ENCODE peak calls at places on chromosomes 7 and 10, in five cellular contexts. One of them, this sample, is unnamed. For H3K27me3, the result is how much of the 10 kb centered on the place peaks cover.

GRCh38 chr10:78817361-78817760 is 251.4 kb upstream of the ZMIZ1 start:
- DNase-seq in H9: no peak
- DNase-seq in H1: no peak
- DNase-seq in mesenchymal stem cell: peak
- DNase-seq in IMR-90: no peak
- DNase-seq in this sample: no peak

GRCh38 chr7:142142702-142143101 is 31.2 kb downstream of the MGAM2 start:
- DNase-seq in H9: no peak
- DNase-seq in H1: no peak
- DNase-seq in mesenchymal stem cell: no peak
- DNase-seq in IMR-90: no peak
- DNase-seq in this sample: no peak

GRCh38 chr10:16612148-16612742 is 90.6 kb upstream of the C1QL3 start:
- DNase-seq in mesenchymal stem cell: peak
- DNase-seq in H9: peak
- DNase-seq in IMR-90: peak
- DNase-seq in H1: no peak
- DNase-seq in this sample: peak

GRCh38 chr7:36630112-36630650 is 94.1 kb downstream of the AOAH start:
- DNase-seq in IMR-90: no peak
- DNase-seq in H1: no peak
- DNase-seq in mesenchymal stem cell: no peak
- DNase-seq in H9: no peak
- DNase-seq in this sample: no peak

GRCh38 chr7:126026421-126027088 is 1096.9 kb upstream of the POT1 start:
- DNase-seq in mesenchymal stem cell: no peak
- DNase-seq in H1: no peak
- DNase-seq in H9: no peak
- DNase-seq in IMR-90: no peak
- DNase-seq in this sample: peak

GRCh38 chr10:78343266-78343665 is 309.6 kb downstream of the RPS24 start:
- DNase-seq in H1: no peak
- DNase-seq in mesenchymal stem cell: no peak
- DNase-seq in IMR-90: no peak
- DNase-seq in H9: peak
- DNase-seq in this sample: no peak

GRCh38 chr10:28890121-28890950 is 213.0 kb downstream of the BAMBI start:
- DNase-seq in H9: no peak
- DNase-seq in H1: no peak
- DNase-seq in mesenchymal stem cell: no peak
- DNase-seq in IMR-90: no peak
- DNase-seq in this sample: no peak

GRCh38 chr7:129093867-129094456 is 39.1 kb upstream of the TNPO3 start:
- DNase-seq in H9: no peak
- DNase-seq in IMR-90: no peak
- DNase-seq in H1: no peak
- DNase-seq in mesenchymal stem cell: no peak
- DNase-seq in this sample: no peak

GRCh38 chr10:48369501-48369900 is 63.0 kb downstream of the MAPK8 start:
- DNase-seq in H9: no peak
- DNase-seq in mesenchymal stem cell: no peak
- DNase-seq in H1: no peak
- DNase-seq in IMR-90: no peak
- DNase-seq in this sample: no peak

GRCh38 chr10:26697163-26697921 is at the start of gene PDSS1:
- DNase-seq in IMR-90: peak
- DNase-seq in mesenchymal stem cell: peak
- DNase-seq in H1: no peak
- DNase-seq in H9: peak
- DNase-seq in this sample: peak
- H3K14ac ChIP-seq in IMR-90: peak
- H3K14ac ChIP-seq in mesenchymal stem cell: peak
- H3K14ac ChIP-seq in H1: no peak
- H3K14ac ChIP-seq in H9: peak
- H3K14ac ChIP-seq in this sample: peak

GRCh38 chr7:1223196-1224092 is 9.2 kb upstream of the UNCX start:
- DNase-seq in mesenchymal stem cell: no peak
- DNase-seq in H1: no peak
- DNase-seq in H9: no peak
- DNase-seq in IMR-90: no peak
- DNase-seq in this sample: no peak

GRCh38 chr7:1226155-1226901 is 6.3 kb upstream of the UNCX start:
- DNase-seq in H9: peak
- DNase-seq in IMR-90: no peak
- DNase-seq in H1: no peak
- DNase-seq in mesenchymal stem cell: no peak
- DNase-seq in this sample: no peak

GRCh38 chr7:1225462-1226154 is 7.1 kb upstream of the UNCX start:
- DNase-seq in mesenchymal stem cell: no peak
- DNase-seq in IMR-90: no peak
- DNase-seq in H1: no peak
- DNase-seq in H9: peak
- DNase-seq in this sample: no peak

GRCh38 chr7:1227071-1227804 is 5.4 kb upstream of the UNCX start:
- DNase-seq in IMR-90: no peak
- DNase-seq in H9: peak
- DNase-seq in mesenchymal stem cell: no peak
- DNase-seq in H1: no peak
- DNase-seq in this sample: no peak

GRCh38 chr7:1224093-1224702 is 8.5 kb upstream of the UNCX start:
- DNase-seq in mesenchymal stem cell: no peak
- DNase-seq in H1: no peak
- DNase-seq in H9: no peak
- DNase-seq in IMR-90: no peak
- DNase-seq in this sample: peak
- H3K27me3 ChIP-seq in mesenchymal stem cell: half or more
- H3K27me3 ChIP-seq in H1: half or more
- H3K27me3 ChIP-seq in H9: half or more
- H3K27me3 ChIP-seq in IMR-90: half or more
- H3K27me3 ChIP-seq in this sample: under half

GRCh38 chr7:49099587-49100326 is 175.4 kb downstream of the CDC14C start:
- DNase-seq in H9: no peak
- DNase-seq in H1: no peak
- DNase-seq in mesenchymal stem cell: no peak
- DNase-seq in IMR-90: no peak
- DNase-seq in this sample: no peak
- H2BK15ac ChIP-seq in H9: no peak
- H2BK15ac ChIP-seq in H1: no peak
- H2BK15ac ChIP-seq in mesenchymal stem cell: no peak
- H2BK15ac ChIP-seq in IMR-90: no peak
- H2BK15ac ChIP-seq in this sample: no peak

GRCh38 chr7:150379590-150380379 is 655 bp downstream of the ZNF775 start:
- DNase-seq in IMR-90: no peak
- DNase-seq in H1: no peak
- DNase-seq in H9: no peak
- DNase-seq in mesenchymal stem cell: peak
- DNase-seq in this sample: no peak

GRCh38 chr7:150378853-150379589 is at the start of gene ZNF775:
- DNase-seq in IMR-90: peak
- DNase-seq in mesenchymal stem cell: peak
- DNase-seq in H9: peak
- DNase-seq in H1: peak
- DNase-seq in this sample: peak

GRCh38 chr7:150376560-150376959 is 2.6 kb upstream of the ZNF775 start:
- DNase-seq in mesenchymal stem cell: no peak
- DNase-seq in H9: no peak
- DNase-seq in H1: no peak
- DNase-seq in IMR-90: no peak
- DNase-seq in this sample: no peak

GRCh38 chr7:150377116-150377979 is 1.8 kb upstream of the ZNF775 start:
- DNase-seq in mesenchymal stem cell: no peak
- DNase-seq in IMR-90: no peak
- DNase-seq in H1: no peak
- DNase-seq in H9: no peak
- DNase-seq in this sample: no peak

DNA sequence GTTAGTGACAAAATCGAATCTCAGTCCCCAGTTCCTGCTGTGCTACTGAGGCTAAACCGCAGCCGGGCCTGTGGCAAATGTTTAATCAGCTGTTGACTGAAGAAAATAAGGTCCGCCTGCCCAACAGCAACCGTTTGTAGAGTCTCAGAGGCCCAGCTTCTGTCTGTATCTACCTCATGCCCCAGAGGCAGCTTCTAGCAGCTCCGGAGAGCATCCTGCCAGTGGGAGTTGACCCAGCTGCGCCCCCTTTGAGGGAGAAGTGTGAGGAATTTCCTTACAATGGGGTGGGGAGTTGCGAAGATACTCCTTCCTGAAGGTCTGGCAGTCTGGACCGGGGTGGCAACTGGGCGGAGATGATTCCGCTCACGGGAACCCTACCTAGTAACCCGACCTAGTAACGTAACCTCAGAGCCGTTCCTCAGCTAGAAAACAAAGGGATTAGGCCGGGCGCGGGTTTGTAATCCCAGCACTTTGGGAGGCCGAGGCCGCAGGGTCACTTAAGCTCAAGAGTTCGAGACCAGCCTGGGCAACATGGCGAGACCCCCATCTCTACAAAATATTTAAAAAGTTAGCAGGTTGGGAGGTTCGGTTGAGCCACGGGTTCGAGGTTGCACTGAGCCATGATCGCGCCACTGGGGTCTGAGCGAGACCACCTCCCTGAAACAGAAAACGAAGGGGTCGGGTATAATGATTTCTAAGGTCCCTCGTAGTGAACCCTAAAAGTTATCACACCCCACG is 846 bp upstream of the ZNF775 start:
- DNase-seq in mesenchymal stem cell: peak
- DNase-seq in H1: peak
- DNase-seq in IMR-90: peak
- DNase-seq in H9: peak
- DNase-seq in this sample: peak
- H3K14ac ChIP-seq in mesenchymal stem cell: peak
- H3K14ac ChIP-seq in H1: no peak
- H3K14ac ChIP-seq in IMR-90: peak
- H3K14ac ChIP-seq in H9: peak
- H3K14ac ChIP-seq in this sample: no peak

GRCh38 chr10:23174075-23174973 is 17.8 kb upstream of the PTF1A start:
- DNase-seq in H1: no peak
- DNase-seq in H9: no peak
- DNase-seq in IMR-90: no peak
- DNase-seq in mesenchymal stem cell: no peak
- DNase-seq in this sample: no peak

GRCh38 chr10:23172429-23172828 is 19.7 kb upstream of the PTF1A start:
- DNase-seq in IMR-90: no peak
- DNase-seq in H9: no peak
- DNase-seq in H1: no peak
- DNase-seq in mesenchymal stem cell: no peak
- DNase-seq in this sample: no peak

GRCh38 chr10:23172846-23173548 is 19.1 kb upstream of the PTF1A start:
- DNase-seq in H1: no peak
- DNase-seq in mesenchymal stem cell: no peak
- DNase-seq in H9: peak
- DNase-seq in IMR-90: no peak
- DNase-seq in this sample: no peak

GRCh38 chr10:23173549-23174074 is 18.5 kb upstream of the PTF1A start:
- DNase-seq in H1: no peak
- DNase-seq in IMR-90: no peak
- DNase-seq in H9: no peak
- DNase-seq in mesenchymal stem cell: no peak
- DNase-seq in this sample: no peak

DNA sequence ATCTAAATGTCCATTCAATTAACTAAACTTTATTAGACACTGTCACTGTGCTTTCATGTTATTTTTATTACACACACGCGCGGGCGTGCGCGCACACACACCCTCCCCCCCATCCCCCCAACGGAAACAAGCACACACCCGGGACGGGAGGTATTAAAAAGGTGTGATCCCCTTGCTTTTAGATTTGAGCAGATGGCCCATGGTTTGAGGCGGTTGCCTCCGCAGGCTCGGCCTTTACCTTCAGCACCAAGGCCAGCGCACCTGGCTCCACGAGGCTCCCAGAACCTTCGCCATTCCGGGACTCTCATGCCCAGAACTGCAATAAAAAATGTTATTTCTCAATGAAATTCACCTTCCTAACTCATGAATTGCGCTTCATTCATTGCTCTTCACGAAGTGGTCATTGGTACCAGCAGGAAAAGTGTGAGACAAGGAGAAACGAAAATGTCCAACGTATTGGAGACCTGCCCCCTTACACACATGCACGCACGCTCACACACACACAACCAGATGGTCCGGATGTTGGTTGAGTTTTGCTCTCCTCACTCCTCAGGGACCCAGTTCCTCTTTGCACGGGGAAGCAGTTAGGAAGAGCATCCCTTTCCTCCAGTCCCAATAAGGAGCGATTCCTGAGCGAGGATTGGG is 20.8 kb upstream of the PTF1A start:
- DNase-seq in H9: peak
- DNase-seq in mesenchymal stem cell: peak
- DNase-seq in H1: no peak
- DNase-seq in IMR-90: peak
- DNase-seq in this sample: no peak
- H3K27me3 ChIP-seq in H9: half or more
- H3K27me3 ChIP-seq in mesenchymal stem cell: half or more
- H3K27me3 ChIP-seq in H1: half or more
- H3K27me3 ChIP-seq in IMR-90: under half
- H3K27me3 ChIP-seq in this sample: half or more